ENCODE peak calls at places on chromosomes 7 and 10, in ten cellular contexts. One of them, this sample, is unnamed.

GRCh38 chr10:51005551-51005950 is 68.7 kb upstream of the PRKG1 start:
- DNase-seq in PC-9: no peak
- DNase-seq in cardiac fibroblast: no peak
- DNase-seq in tibial nerve: no peak
- DNase-seq in lower lobe of right lung: no peak
- DNase-seq in Panc1: no peak
- DNase-seq in GM12864: no peak
- DNase-seq in tibial artery: no peak
- DNase-seq in heart left ventricle: no peak
- DNase-seq in BJ: no peak
- DNase-seq in this sample: no peak

GRCh38 chr7:85719981-85720963 is 533.4 kb upstream of the SEMA3D start:
- DNase-seq in PC-9: no peak
- DNase-seq in cardiac fibroblast: peak
- DNase-seq in tibial nerve: no peak
- DNase-seq in lower lobe of right lung: no peak
- DNase-seq in Panc1: peak
- DNase-seq in GM12864: no peak
- DNase-seq in tibial artery: peak
- DNase-seq in heart left ventricle: no peak
- DNase-seq in BJ: peak
- DNase-seq in this sample: no peak

GRCh38 chr10:27759483-27760281 is 14.1 kb upstream of the MKX start:
- DNase-seq in PC-9: no peak
- DNase-seq in cardiac fibroblast: no peak
- DNase-seq in tibial nerve: no peak
- DNase-seq in lower lobe of right lung: no peak
- DNase-seq in Panc1: no peak
- DNase-seq in GM12864: no peak
- DNase-seq in tibial artery: no peak
- DNase-seq in heart left ventricle: no peak
- DNase-seq in BJ: no peak
- DNase-seq in this sample: no peak

GRCh38 chr10:108375691-108376090 is 1211.2 kb upstream of the SORCS1 start:
- DNase-seq in PC-9: no peak
- DNase-seq in cardiac fibroblast: peak
- DNase-seq in tibial nerve: no peak
- DNase-seq in lower lobe of right lung: no peak
- DNase-seq in Panc1: no peak
- DNase-seq in GM12864: no peak
- DNase-seq in tibial artery: no peak
- DNase-seq in heart left ventricle: no peak
- DNase-seq in BJ: no peak
- DNase-seq in this sample: no peak

GRCh38 chr10:77191324-77192049 is 446.1 kb downstream of the KCNMA1 start:
- DNase-seq in PC-9: no peak
- DNase-seq in cardiac fibroblast: no peak
- DNase-seq in tibial nerve: no peak
- DNase-seq in lower lobe of right lung: no peak
- DNase-seq in Panc1: no peak
- DNase-seq in GM12864: no peak
- DNase-seq in tibial artery: no peak
- DNase-seq in heart left ventricle: no peak
- DNase-seq in BJ: no peak
- DNase-seq in this sample: no peak

GRCh38 chr10:120732067-120732466 is 119.1 kb upstream of the WDR11 start:
- DNase-seq in PC-9: no peak
- DNase-seq in cardiac fibroblast: no peak
- DNase-seq in tibial nerve: no peak
- DNase-seq in lower lobe of right lung: no peak
- DNase-seq in Panc1: no peak
- DNase-seq in GM12864: no peak
- DNase-seq in tibial artery: no peak
- DNase-seq in heart left ventricle: no peak
- DNase-seq in BJ: no peak
- DNase-seq in this sample: no peak

GRCh38 chr10:29613791-29614190 is 21.0 kb downstream of the SVIL start:
- DNase-seq in PC-9: no peak
- DNase-seq in cardiac fibroblast: no peak
- DNase-seq in tibial nerve: no peak
- DNase-seq in lower lobe of right lung: no peak
- DNase-seq in Panc1: no peak
- DNase-seq in GM12864: no peak
- DNase-seq in tibial artery: no peak
- DNase-seq in heart left ventricle: no peak
- DNase-seq in BJ: no peak
- DNase-seq in this sample: no peak

GRCh38 chr7:116497708-116498107 is 1.8 kb upstream of the CAV2 start:
- DNase-seq in PC-9: no peak
- DNase-seq in cardiac fibroblast: no peak
- DNase-seq in tibial nerve: no peak
- DNase-seq in lower lobe of right lung: no peak
- DNase-seq in Panc1: no peak
- DNase-seq in GM12864: no peak
- DNase-seq in tibial artery: no peak
- DNase-seq in heart left ventricle: no peak
- DNase-seq in BJ: no peak
- DNase-seq in this sample: no peak

GRCh38 chr10:1404236-1404952 is 332.9 kb downstream of the ADARB2 start:
- DNase-seq in PC-9: no peak
- DNase-seq in cardiac fibroblast: no peak
- DNase-seq in tibial nerve: no peak
- DNase-seq in lower lobe of right lung: no peak
- DNase-seq in Panc1: no peak
- DNase-seq in GM12864: no peak
- DNase-seq in tibial artery: no peak
- DNase-seq in heart left ventricle: no peak
- DNase-seq in BJ: no peak
- DNase-seq in this sample: no peak

GRCh38 chr10:127158663-127159062 is 37.7 kb downstream of the INSYN2A start:
- DNase-seq in PC-9: no peak
- DNase-seq in cardiac fibroblast: no peak
- DNase-seq in tibial nerve: no peak
- DNase-seq in lower lobe of right lung: no peak
- DNase-seq in Panc1: no peak
- DNase-seq in GM12864: no peak
- DNase-seq in tibial artery: no peak
- DNase-seq in heart left ventricle: no peak
- DNase-seq in BJ: no peak
- DNase-seq in this sample: no peak

GRCh38 chr10:117239031-117239430 is 1.9 kb upstream of the SLC18A2 start:
- DNase-seq in PC-9: no peak
- DNase-seq in cardiac fibroblast: no peak
- DNase-seq in tibial nerve: no peak
- DNase-seq in lower lobe of right lung: no peak
- DNase-seq in Panc1: no peak
- DNase-seq in GM12864: no peak
- DNase-seq in tibial artery: no peak
- DNase-seq in heart left ventricle: no peak
- DNase-seq in BJ: no peak
- DNase-seq in this sample: no peak

GRCh38 chr10:117240105-117240729 is 697 bp upstream of the SLC18A2 start:
- DNase-seq in PC-9: no peak
- DNase-seq in cardiac fibroblast: no peak
- DNase-seq in tibial nerve: no peak
- DNase-seq in lower lobe of right lung: no peak
- DNase-seq in Panc1: no peak
- DNase-seq in GM12864: no peak
- DNase-seq in tibial artery: no peak
- DNase-seq in heart left ventricle: no peak
- DNase-seq in BJ: no peak
- DNase-seq in this sample: no peak

GRCh38 chr10:117241541-117242462 is 888 bp downstream of the SLC18A2 start:
- DNase-seq in PC-9: no peak
- DNase-seq in cardiac fibroblast: no peak
- DNase-seq in tibial nerve: no peak
- DNase-seq in lower lobe of right lung: no peak
- DNase-seq in Panc1: no peak
- DNase-seq in GM12864: no peak
- DNase-seq in tibial artery: no peak
- DNase-seq in heart left ventricle: no peak
- DNase-seq in BJ: no peak
- DNase-seq in this sample: no peak

GRCh38 chr10:117242463-117242832 is 1.5 kb downstream of the SLC18A2 start:
- DNase-seq in PC-9: no peak
- DNase-seq in cardiac fibroblast: no peak
- DNase-seq in tibial nerve: no peak
- DNase-seq in lower lobe of right lung: no peak
- DNase-seq in Panc1: no peak
- DNase-seq in GM12864: no peak
- DNase-seq in tibial artery: no peak
- DNase-seq in heart left ventricle: no peak
- DNase-seq in BJ: no peak
- DNase-seq in this sample: no peak

GRCh38 chr10:117240730-117241529 is at the start of gene SLC18A2:
- DNase-seq in PC-9: no peak
- DNase-seq in cardiac fibroblast: no peak
- DNase-seq in tibial nerve: no peak
- DNase-seq in lower lobe of right lung: no peak
- DNase-seq in Panc1: no peak
- DNase-seq in GM12864: no peak
- DNase-seq in tibial artery: no peak
- DNase-seq in heart left ventricle: no peak
- DNase-seq in BJ: no peak
- DNase-seq in this sample: no peak
- H3K4me3 ChIP-seq in PC-9: no peak
- H3K4me3 ChIP-seq in cardiac fibroblast: no peak
- H3K4me3 ChIP-seq in tibial nerve: peak
- H3K4me3 ChIP-seq in lower lobe of right lung: peak
- H3K4me3 ChIP-seq in Panc1: peak
- H3K4me3 ChIP-seq in GM12864: no peak
- H3K4me3 ChIP-seq in tibial artery: no peak
- H3K4me3 ChIP-seq in heart left ventricle: no peak
- H3K4me3 ChIP-seq in BJ: no peak
- H3K4me3 ChIP-seq in this sample: peak

DNA sequence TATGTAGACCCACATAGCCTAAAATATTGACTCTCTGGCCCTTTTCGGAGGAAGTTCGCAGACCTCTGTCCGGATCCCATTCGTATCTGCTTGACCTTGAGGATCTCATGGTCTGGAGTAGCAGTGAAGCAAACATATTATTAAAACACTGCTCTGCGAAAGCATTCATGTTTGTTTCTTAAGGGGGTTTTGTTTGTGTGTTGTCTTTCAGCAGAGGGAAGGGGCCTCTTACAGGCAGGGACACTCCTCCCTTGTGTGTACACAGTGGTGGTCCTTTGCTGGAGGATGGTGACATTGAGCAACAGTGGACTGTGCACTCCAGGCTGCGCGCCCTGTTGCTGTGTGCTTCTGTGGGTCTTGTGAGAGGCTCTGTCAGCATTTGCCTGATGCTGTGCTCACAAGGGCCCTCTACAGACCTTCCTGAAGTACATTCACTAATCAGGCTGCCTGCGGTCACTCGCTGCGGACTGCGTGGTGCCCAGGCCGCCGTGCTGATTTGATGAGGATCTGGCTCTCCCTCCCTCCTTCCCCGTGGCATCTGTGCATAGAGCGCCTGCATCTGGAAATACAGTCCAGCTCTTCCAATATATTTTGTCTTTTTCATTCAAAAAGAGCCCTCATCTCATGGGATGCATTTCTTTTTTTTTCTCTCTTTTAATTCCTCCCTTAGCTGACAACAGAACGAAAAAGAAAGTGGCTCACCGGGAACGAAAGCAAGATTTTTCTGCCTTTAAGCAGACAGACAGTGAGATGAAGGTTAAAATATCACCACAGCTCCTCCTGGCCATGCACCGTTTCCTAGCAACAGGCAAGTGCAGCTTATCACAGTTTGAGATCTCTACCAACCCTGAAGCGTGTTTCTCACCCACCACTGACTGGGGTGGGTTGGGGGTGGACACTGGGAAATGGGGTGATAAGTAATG is 135.8 kb downstream of the CNNM2 start:
- DNase-seq in PC-9: no peak
- DNase-seq in cardiac fibroblast: peak
- DNase-seq in tibial nerve: peak
- DNase-seq in lower lobe of right lung: peak
- DNase-seq in Panc1: no peak
- DNase-seq in GM12864: peak
- DNase-seq in tibial artery: peak
- DNase-seq in heart left ventricle: peak
- DNase-seq in BJ: peak
- DNase-seq in this sample: peak
- TF ChIP-seq CTCF in PC-9: no peak
- TF ChIP-seq CTCF in cardiac fibroblast: peak
- TF ChIP-seq CTCF in tibial nerve: peak
- TF ChIP-seq CTCF in lower lobe of right lung: peak
- TF ChIP-seq CTCF in Panc1: peak
- TF ChIP-seq CTCF in GM12864: peak
- TF ChIP-seq CTCF in tibial artery: peak
- TF ChIP-seq CTCF in heart left ventricle: peak
- TF ChIP-seq CTCF in BJ: peak
- TF ChIP-seq CTCF in this sample: peak

GRCh38 chr7:149144996-149145850 is 2.0 kb upstream of the ZNF398 start:
- DNase-seq in PC-9: peak
- DNase-seq in cardiac fibroblast: no peak
- DNase-seq in tibial nerve: no peak
- DNase-seq in lower lobe of right lung: no peak
- DNase-seq in Panc1: no peak
- DNase-seq in GM12864: no peak
- DNase-seq in tibial artery: no peak
- DNase-seq in heart left ventricle: no peak
- DNase-seq in BJ: no peak
- DNase-seq in this sample: no peak
- H3K4me3 ChIP-seq in PC-9: peak
- H3K4me3 ChIP-seq in cardiac fibroblast: no peak
- H3K4me3 ChIP-seq in tibial nerve: no peak
- H3K4me3 ChIP-seq in lower lobe of right lung: no peak
- H3K4me3 ChIP-seq in Panc1: peak
- H3K4me3 ChIP-seq in GM12864: peak
- H3K4me3 ChIP-seq in tibial artery: no peak
- H3K4me3 ChIP-seq in heart left ventricle: no peak
- H3K4me3 ChIP-seq in BJ: no peak
- H3K4me3 ChIP-seq in this sample: no peak

GRCh38 chr7:29765392-29765979 is 40.8 kb upstream of the WIPF3 start:
- DNase-seq in PC-9: no peak
- DNase-seq in cardiac fibroblast: no peak
- DNase-seq in tibial nerve: no peak
- DNase-seq in lower lobe of right lung: no peak
- DNase-seq in Panc1: no peak
- DNase-seq in GM12864: no peak
- DNase-seq in tibial artery: no peak
- DNase-seq in heart left ventricle: no peak
- DNase-seq in BJ: no peak
- DNase-seq in this sample: no peak

GRCh38 chr7:29763266-29763665 is 43.0 kb upstream of the WIPF3 start:
- DNase-seq in PC-9: no peak
- DNase-seq in cardiac fibroblast: no peak
- DNase-seq in tibial nerve: no peak
- DNase-seq in lower lobe of right lung: no peak
- DNase-seq in Panc1: no peak
- DNase-seq in GM12864: no peak
- DNase-seq in tibial artery: no peak
- DNase-seq in heart left ventricle: no peak
- DNase-seq in BJ: no peak
- DNase-seq in this sample: no peak

GRCh38 chr7:29764227-29764626 is 42.1 kb upstream of the WIPF3 start:
- DNase-seq in PC-9: no peak
- DNase-seq in cardiac fibroblast: no peak
- DNase-seq in tibial nerve: no peak
- DNase-seq in lower lobe of right lung: no peak
- DNase-seq in Panc1: no peak
- DNase-seq in GM12864: no peak
- DNase-seq in tibial artery: no peak
- DNase-seq in heart left ventricle: no peak
- DNase-seq in BJ: no peak
- DNase-seq in this sample: no peak
- TF ChIP-seq CTCF in PC-9: no peak
- TF ChIP-seq CTCF in cardiac fibroblast: peak
- TF ChIP-seq CTCF in tibial nerve: no peak
- TF ChIP-seq CTCF in lower lobe of right lung: no peak
- TF ChIP-seq CTCF in Panc1: peak
- TF ChIP-seq CTCF in GM12864: no peak
- TF ChIP-seq CTCF in tibial artery: no peak
- TF ChIP-seq CTCF in heart left ventricle: peak
- TF ChIP-seq CTCF in BJ: no peak
- TF ChIP-seq CTCF in this sample: no peak